ENCODE peak calls at places on chromosome 10, in nine cellular contexts. J, Z, I, E, Y, Q, N, A and F are unnamed samples.

GRCh38 chr10:13789448-13789829 is 202.7 kb downstream of the PRPF18 start:
- DNase-seq in J (no peak), Z (no peak), I (no peak), E (no peak), Y (no peak), Q (no peak), N (no peak), A (no peak), F (no peak)

GRCh38 chr10:48468130-48468790 is 136.6 kb downstream of the ARHGAP22 start:
- DNase-seq in J (no peak), Z (no peak), I (no peak), E (peak; percentile 39), Y (no peak), Q (no peak), N (no peak), A (no peak), F (peak; percentile 0)

GRCh38 chr10:28211759-28212158 is 91.1 kb downstream of the MPP7 start:
- DNase-seq in J (no peak), Z (no peak), I (no peak), E (no peak), Y (no peak), Q (no peak), N (no peak), A (no peak), F (no peak)

GRCh38 chr10:34249634-34250033 is 565.5 kb downstream of the PARD3 start:
- DNase-seq in J (no peak), Z (no peak), I (peak; percentile 34), E (no peak), Y (no peak), Q (no peak), N (no peak), A (no peak), F (no peak)

GRCh38 chr10:71834343-71834674 is 16.7 kb downstream of the PSAP start:
- DNase-seq in J (no peak), Z (no peak), I (no peak), E (no peak), Y (peak; percentile 68), Q (no peak), N (no peak), A (no peak), F (no peak)

GRCh38 chr10:60299961-60300883 is 89.5 kb downstream of the ANK3 start:
- DNase-seq in J (peak; percentile 52), Z (no peak), I (no peak), E (no peak), Y (no peak), Q (peak; percentile 58), N (no peak), A (peak; percentile 2), F (no peak)

GRCh38 chr10:26739087-26739631 is 41.7 kb downstream of the PDSS1 start:
- DNase-seq in J (no peak), Z (no peak), I (no peak), E (no peak), Y (no peak), Q (no peak), N (no peak), A (no peak), F (no peak)

GRCh38 chr10:84607044-84607443 is 278.7 kb downstream of the CCSER2 start:
- DNase-seq in J (no peak), Z (no peak), I (no peak), E (no peak), Y (no peak), Q (no peak), N (no peak), A (no peak), F (no peak)

GRCh38 chr10:10092581-10092980 is 925.1 kb upstream of the CELF2 start:
- DNase-seq in J (peak; percentile 21), Z (no peak), I (no peak), E (peak; percentile 79), Y (peak; percentile 56), Q (no peak), N (no peak), A (peak; percentile 7), F (no peak)

GRCh38 chr10:97578171-97578844 is 5.7 kb downstream of the ANKRD2 start:
- DNase-seq in J (no peak), Z (no peak), I (no peak), E (no peak), Y (peak; percentile 39), Q (no peak), N (no peak), A (no peak), F (no peak)

GRCh38 chr10:96967847-96968246 is 135.7 kb downstream of the LCOR start:
- DNase-seq in J (peak; percentile 54), Z (no peak), I (no peak), E (no peak), Y (no peak), Q (no peak), N (no peak), A (no peak), F (no peak)

GRCh38 chr10:5033061-5033770 is 29.6 kb upstream of the AKR1C2 start:
- DNase-seq in J (peak; percentile 85), Z (no peak), I (peak; percentile 61), E (no peak), Y (no peak), Q (no peak), N (no peak), A (no peak), F (no peak)

GRCh38 chr10:103244663-103245271 is 920 bp upstream of the RPEL1 start:
- DNase-seq in J (peak; percentile 81), Z (no peak), I (peak; percentile 94), E (peak; percentile 58), Y (peak; percentile 78), Q (peak; percentile 72), N (peak; percentile 83), A (peak; percentile 83), F (peak; percentile 78)

GRCh38 chr10:63487990-63488389 is 22.2 kb upstream of the JMJD1C start:
- DNase-seq in J (no peak), Z (no peak), I (no peak), E (no peak), Y (no peak), Q (no peak), N (no peak), A (no peak), F (no peak)

GRCh38 chr10:63494951-63495350 is 26.2 kb upstream of the REEP3 start:
- DNase-seq in J (no peak), Z (no peak), I (no peak), E (no peak), Y (no peak), Q (no peak), N (no peak), A (no peak), F (no peak)

GRCh38 chr10:63492788-63493403 is 27.1 kb upstream of the JMJD1C start:
- DNase-seq in J (no peak), Z (no peak), I (no peak), E (no peak), Y (no peak), Q (no peak), N (no peak), A (no peak), F (no peak)

GRCh38 chr10:63489838-63490237 is 24.1 kb upstream of the JMJD1C start:
- DNase-seq in J (no peak), Z (no peak), I (no peak), E (no peak), Y (no peak), Q (no peak), N (no peak), A (no peak), F (no peak)

DNA sequence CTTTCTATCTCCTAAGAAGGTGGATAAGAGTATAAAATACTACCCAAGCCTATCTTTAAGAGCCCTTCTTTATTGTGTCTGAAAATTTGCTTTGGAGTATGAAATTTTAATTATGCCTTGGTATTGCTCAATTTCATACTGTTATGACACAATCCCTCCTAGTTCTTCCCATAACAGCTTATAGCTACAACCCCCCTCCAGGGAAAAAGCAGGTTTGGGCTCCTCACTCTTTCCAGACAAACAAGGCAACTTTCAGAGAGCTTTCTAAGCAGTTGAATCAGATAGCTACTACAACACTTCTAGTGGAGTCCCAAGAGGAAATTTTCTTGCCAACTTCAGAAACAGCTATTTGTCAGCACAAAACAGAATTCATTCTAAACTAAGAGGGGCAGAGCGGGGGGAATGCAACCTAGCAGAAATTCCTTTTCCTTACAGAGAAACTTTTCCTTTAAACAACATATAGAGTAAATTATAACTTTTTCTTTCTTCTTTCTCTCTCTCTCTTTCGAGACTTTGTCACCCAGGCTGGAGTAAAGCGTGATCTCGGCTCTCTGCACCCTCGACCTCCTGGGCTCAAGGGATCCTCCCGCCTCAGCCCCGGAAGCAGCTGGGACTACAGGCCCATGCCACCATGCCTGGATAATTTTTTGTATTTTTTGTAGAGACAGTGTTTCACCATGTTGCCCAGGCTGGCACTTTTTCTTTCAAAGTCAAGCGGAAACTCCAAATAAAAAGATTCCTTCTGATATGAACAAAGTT is 26.0 kb upstream of the JMJD1C start:
- DNase-seq in J (peak; percentile 74), Z (no peak), I (no peak), E (no peak), Y (no peak), Q (no peak), N (no peak), A (peak; percentile 54), F (peak; percentile 59)
- H3K27ac ChIP-seq in J (peak overlapping the region; percentile 95), Z (peak overlapping the region; percentile 67), I (no peak overlapping the region), E (no peak overlapping the region), Y (no peak overlapping the region), Q (no peak overlapping the region), N (peak overlapping the region; percentile 36), A (peak overlapping the region; percentile 37), F (peak overlapping the region; percentile 60)

DNA sequence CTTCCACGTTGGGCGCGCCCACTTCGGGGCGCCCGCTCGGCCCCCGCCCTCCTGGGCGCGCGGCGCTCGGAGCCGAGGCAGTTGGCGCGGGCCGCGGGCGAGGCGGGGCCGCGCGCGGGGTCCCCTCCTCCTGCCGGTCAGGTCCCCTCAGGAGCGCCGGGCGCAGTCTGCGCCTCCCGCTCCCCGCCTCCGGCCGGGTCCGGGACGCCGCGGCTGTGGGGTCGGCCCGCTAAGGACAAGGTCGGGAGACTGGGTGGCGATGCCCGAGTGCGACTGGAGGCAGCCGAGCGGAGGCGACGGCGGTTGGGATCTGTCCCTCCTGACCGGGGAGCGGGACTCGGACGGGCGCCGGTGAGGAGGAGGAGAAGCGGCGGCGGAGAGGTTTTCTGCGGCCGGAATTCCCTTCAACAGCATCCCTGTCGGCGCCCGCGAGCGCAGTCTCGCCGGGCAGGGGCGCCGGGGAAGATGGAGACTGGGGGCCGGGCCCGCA is at the start of gene ATRNL1:
- DNase-seq in J (no peak), Z (no peak), I (no peak), E (no peak), Y (peak; percentile 79), Q (peak; percentile 33), N (peak; percentile 8), A (peak; percentile 12), F (peak; percentile 67)
- TF ChIP-seq POLR2A in J (no peak), Z (no peak), I (no peak), E (peak; percentile 51), Y (no peak), Q (no peak), N (no peak), A (peak; percentile 6), F (peak; percentile 81)

GRCh38 chr10:17076626-17077025 is 53.0 kb downstream of the CUBN start:
- DNase-seq in J (no peak), Z (no peak), I (no peak), E (no peak), Y (no peak), Q (no peak), N (no peak), A (no peak), F (no peak)
- H3K27ac ChIP-seq in J (no peak overlapping the region), Z (peak overlapping the region; percentile 35), I (peak overlapping the region; percentile 73), E (no peak overlapping the region), Y (no peak overlapping the region), Q (no peak overlapping the region), N (peak overlapping the region; percentile 48), A (no peak overlapping the region), F (no peak overlapping the region)

DNA sequence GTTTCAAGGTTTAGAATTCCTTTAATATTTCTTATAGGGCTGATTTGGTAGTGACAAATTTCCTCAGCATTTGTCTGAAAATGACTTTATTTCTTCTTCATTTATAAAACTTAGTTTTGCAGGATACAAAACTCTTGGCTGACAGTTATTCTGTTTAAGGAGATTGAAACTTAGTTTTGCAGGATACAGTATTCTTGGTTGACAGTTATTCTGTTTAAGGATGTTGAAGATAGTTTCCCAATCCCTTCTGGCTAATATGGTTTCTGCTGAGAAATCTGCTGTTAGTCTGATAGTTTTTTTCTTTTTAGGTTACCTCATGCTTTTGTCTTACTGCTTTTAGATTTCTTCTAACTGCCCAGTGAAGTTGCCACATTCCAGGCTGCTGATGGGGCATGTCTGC is 186.8 kb downstream of the ITGB1 start:
- DNase-seq in J (no peak), Z (no peak), I (no peak), E (no peak), Y (no peak), Q (no peak), N (no peak), A (no peak), F (no peak)
- TF ChIP-seq POLR2A in J (no peak), Z (no peak), I (no peak), E (no peak), Y (no peak), Q (no peak), N (no peak), A (no peak), F (no peak)